ENCODE peak calls at places on chromosomes 11 and 22, in seven cellular contexts. B, V, T, H, A, R and O are unnamed samples.

GRCh38 chr22:40666151-40666848 is 13.0 kb upstream of the MCHR1 start:
- DNase-seq in B (no peak), V (no peak), T (peak), H (no peak), A (no peak), R (no peak), O (no peak)

GRCh38 chr11:118397448-118397847 is 4.0 kb upstream of the ATP5MG start:
- DNase-seq in B (no peak), V (no peak), T (no peak), H (no peak), A (no peak), R (no peak), O (no peak)

GRCh38 chr22:20128902-20129746 is 2.5 kb upstream of the ZDHHC8 start:
- DNase-seq in B (no peak), V (peak), T (no peak), H (peak), A (peak), R (no peak), O (no peak)

GRCh38 chr11:73461335-73461840 is 85.2 kb downstream of the RELT start:
- DNase-seq in B (no peak), V (no peak), T (no peak), H (no peak), A (no peak), R (peak), O (no peak)

GRCh38 chr11:134131628-134132244 is 62.9 kb downstream of the JAM3 start:
- DNase-seq in B (no peak), V (no peak), T (no peak), H (no peak), A (no peak), R (no peak), O (no peak)

GRCh38 chr22:18991828-18992442 is 55.8 kb upstream of the PRODH start:
- DNase-seq in B (no peak), V (no peak), T (no peak), H (no peak), A (no peak), R (no peak), O (no peak)

GRCh38 chr11:2445107-2445947 is 519 bp downstream of the KCNQ1 start:
- DNase-seq in B (no peak), V (peak), T (no peak), H (no peak), A (no peak), R (no peak), O (no peak)

GRCh38 chr11:101474666-101475065 is 109.1 kb downstream of the TRPC6 start:
- DNase-seq in B (no peak), V (no peak), T (no peak), H (no peak), A (no peak), R (no peak), O (no peak)

GRCh38 chr11:28529046-28529445 is 420.9 kb downstream of the METTL15 start:
- DNase-seq in B (no peak), V (no peak), T (no peak), H (peak), A (peak), R (no peak), O (no peak)

GRCh38 chr11:128735935-128736610 is 42.2 kb downstream of the FLI1 start:
- DNase-seq in B (no peak), V (peak), T (no peak), H (no peak), A (no peak), R (no peak), O (no peak)

GRCh38 chr11:15911377-15912044 is 444.8 kb downstream of the SOX6 start:
- DNase-seq in B (no peak), V (no peak), T (peak), H (no peak), A (peak), R (peak), O (peak)

GRCh38 chr11:46112961-46113617 is 8.2 kb downstream of the PHF21A start:
- DNase-seq in B (no peak), V (peak), T (peak), H (peak), A (peak), R (peak), O (peak)

GRCh38 chr11:111562692-111563389 is 22.3 kb downstream of the LAYN start:
- DNase-seq in B (no peak), V (no peak), T (no peak), H (no peak), A (no peak), R (no peak), O (no peak)

GRCh38 chr22:22082229-22082835 is 99.7 kb upstream of the TOP3B start:
- DNase-seq in B (no peak), V (no peak), T (no peak), H (no peak), A (no peak), R (no peak), O (no peak)